ENCODE peak calls at places on chromosomes 11 and 22, in six cellular contexts. C, Q, Y, N, O and K are unnamed samples. For H3K4me1, the result is how much of the 10 kb centered on the place peaks cover.

GRCh38 chr11:86222081-86222480 is 22.5 kb upstream of the EED start:
- DNase-seq in C (no peak), Q (no peak), Y (no peak), N (no peak), O (no peak), K (no peak)

GRCh38 chr11:117220568-117220967 is 11.3 kb downstream of the PCSK7 start:
- DNase-seq in C (no peak), Q (no peak), Y (no peak), N (no peak), O (no peak), K (no peak)

GRCh38 chr11:112925516-112926310 is 35.5 kb upstream of the NCAM1 start:
- DNase-seq in C (no peak), Q (no peak), Y (no peak), N (no peak), O (no peak), K (peak)

GRCh38 chr11:60349990-60350389 is 22.9 kb downstream of the MS4A6E start:
- DNase-seq in C (no peak), Q (no peak), Y (no peak), N (no peak), O (no peak), K (no peak)

GRCh38 chr11:124946735-124947141 is 7.3 kb upstream of the CCDC15 start:
- DNase-seq in C (peak), Q (no peak), Y (no peak), N (no peak), O (no peak), K (peak)

GRCh38 chr11:110989734-110990133 is 255.8 kb upstream of the POU2AF2 start:
- DNase-seq in C (peak), Q (no peak), Y (no peak), N (no peak), O (no peak), K (peak)

GRCh38 chr22:19066531-19067271 is 55.5 kb downstream of the DGCR2 start:
- DNase-seq in C (peak), Q (no peak), Y (no peak), N (no peak), O (no peak), K (no peak)

GRCh38 chr22:39600491-39601179 is 30.1 kb downstream of the CACNA1I start:
- DNase-seq in C (no peak), Q (no peak), Y (no peak), N (no peak), O (no peak), K (no peak)

GRCh38 chr22:41968601-41969000 is 642 bp upstream of the SEPTIN3 start:
- DNase-seq in C (peak), Q (no peak), Y (no peak), N (no peak), O (no peak), K (peak)

GRCh38 chr22:19175602-19176174 is 2.8 kb downstream of the SLC25A1 start:
- DNase-seq in C (no peak), Q (no peak), Y (no peak), N (no peak), O (no peak), K (no peak)

GRCh38 chr22:50546326-50547230 is 879 bp downstream of the KLHDC7B start:
- DNase-seq in C (no peak), Q (no peak), Y (no peak), N (no peak), O (no peak), K (peak)

GRCh38 chr22:50544078-50544745 is 1.5 kb upstream of the KLHDC7B start:
- DNase-seq in C (peak), Q (peak), Y (peak), N (peak), O (peak), K (peak)

GRCh38 chr22:50547231-50547851 is 1.6 kb downstream of the KLHDC7B start:
- DNase-seq in C (no peak), Q (no peak), Y (no peak), N (no peak), O (no peak), K (no peak)

GRCh38 chr22:50544746-50545253 is 899 bp upstream of the KLHDC7B start:
- DNase-seq in C (no peak), Q (no peak), Y (no peak), N (no peak), O (no peak), K (no peak)

DNA sequence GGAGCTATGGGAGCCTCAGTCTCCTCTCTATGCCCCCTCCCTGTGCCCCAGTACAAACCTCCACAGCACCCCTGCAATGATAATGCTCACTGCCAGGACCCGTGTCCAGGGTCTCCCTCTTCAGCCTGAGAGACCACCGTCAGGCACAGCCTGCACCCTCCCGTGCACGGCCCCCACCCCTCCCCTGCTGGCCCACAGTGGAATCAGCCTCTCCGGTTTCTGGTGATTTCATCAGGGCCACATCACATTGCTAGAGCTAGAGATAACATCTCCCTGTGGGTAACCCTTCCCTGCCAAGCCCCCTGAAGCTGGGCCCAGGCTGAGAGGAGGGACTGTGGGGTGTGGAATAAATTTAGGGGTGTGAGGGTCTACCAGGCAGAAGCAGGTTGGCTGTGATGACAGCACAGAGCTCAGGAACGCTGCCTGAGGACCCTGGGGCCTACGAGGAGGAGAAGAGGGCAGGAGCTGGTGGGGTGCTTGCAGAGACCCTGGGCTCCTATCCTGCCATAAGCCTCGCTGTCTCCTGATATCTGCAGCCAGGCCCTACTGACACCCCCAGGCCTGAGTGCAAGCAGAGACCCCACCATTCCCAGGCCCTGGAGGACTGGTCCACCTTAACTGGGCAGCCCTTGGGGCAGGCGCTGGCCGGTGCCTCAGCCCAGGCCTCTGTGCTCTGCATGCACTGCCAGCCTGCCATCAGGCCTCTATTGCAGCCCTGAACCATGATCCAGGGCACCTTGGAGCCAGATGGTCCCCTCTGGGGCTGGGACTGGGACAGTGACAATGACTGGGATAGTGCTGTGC is at the start of gene KLHDC7B:
- DNase-seq in C (peak), Q (no peak), Y (no peak), N (peak), O (no peak), K (no peak)
- H4K8ac ChIP-seq in C (no peak), Q (no peak), Y (no peak), N (no peak), O (peak), K (no peak)

DNA sequence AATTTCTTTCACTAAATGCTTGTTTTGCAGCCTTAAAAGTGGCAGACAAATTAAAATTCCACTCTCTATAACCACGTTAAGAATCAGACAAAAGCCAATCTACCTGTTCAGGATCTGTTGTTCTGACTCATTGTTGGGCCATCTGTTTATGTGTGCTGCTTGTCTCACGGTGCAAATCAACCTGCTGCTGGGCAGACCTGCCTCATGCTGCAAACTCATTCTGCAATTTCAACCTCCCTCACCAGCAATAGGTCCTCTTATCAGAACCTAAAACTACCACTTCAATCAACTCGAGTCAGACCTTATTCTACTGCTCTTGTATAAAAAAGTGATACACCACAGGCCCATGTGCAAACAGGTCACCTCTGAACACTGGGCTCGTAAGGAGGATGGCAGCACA is 75.1 kb downstream of the LARGE2 start:
- DNase-seq in C (no peak), Q (no peak), Y (no peak), N (peak), O (no peak), K (peak)
- H3K4me1 ChIP-seq in C (under half), Q (under half), Y (under half), N (under half), O (under half), K (under half)

GRCh38 chr11:133581091-133581490 is 48.8 kb upstream of the OPCML start:
- DNase-seq in C (no peak), Q (no peak), Y (no peak), N (no peak), O (no peak), K (no peak)

GRCh38 chr11:133582731-133583130 is 50.4 kb upstream of the OPCML start:
- DNase-seq in C (no peak), Q (no peak), Y (no peak), N (no peak), O (no peak), K (no peak)

DNA sequence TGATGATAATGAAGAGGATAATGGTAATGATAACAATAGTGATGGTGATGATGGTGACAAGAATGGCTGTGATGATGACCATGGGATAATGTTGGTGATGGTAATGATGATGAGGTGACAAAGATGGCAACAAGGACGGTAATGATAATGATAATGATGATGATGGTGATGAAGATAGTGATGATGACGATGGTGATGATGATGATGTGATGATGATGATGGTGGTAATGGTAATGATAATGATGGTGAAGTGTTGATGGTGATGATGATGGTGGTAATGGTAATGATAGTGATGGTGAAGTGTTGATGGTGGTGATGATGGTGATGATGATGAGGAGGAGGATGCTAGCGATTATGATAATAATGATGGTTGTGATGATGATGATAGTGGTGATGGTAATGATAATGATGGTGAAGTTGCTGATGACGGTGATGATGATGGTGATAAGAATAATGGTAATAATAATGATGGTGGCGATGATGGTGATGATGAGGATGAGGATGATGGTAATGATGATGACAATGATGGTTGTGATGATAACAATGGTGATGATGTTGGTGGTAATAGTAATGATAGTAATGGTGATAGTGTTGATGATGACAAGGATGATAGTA is 54.7 kb upstream of the OPCML start:
- DNase-seq in C (no peak), Q (no peak), Y (no peak), N (no peak), O (no peak), K (no peak)
- H3K4me2 ChIP-seq in C (no peak), Q (no peak), Y (no peak), N (no peak), O (no peak), K (no peak)

GRCh38 chr11:46307369-46307768 is 29.9 kb downstream of the CREB3L1 start:
- DNase-seq in C (no peak), Q (no peak), Y (no peak), N (no peak), O (no peak), K (no peak)

GRCh38 chr11:46305295-46305694 is 27.8 kb downstream of the CREB3L1 start:
- DNase-seq in C (peak), Q (no peak), Y (no peak), N (no peak), O (no peak), K (peak)

GRCh38 chr11:46306296-46306853 is 28.9 kb downstream of the CREB3L1 start:
- DNase-seq in C (peak), Q (no peak), Y (no peak), N (peak), O (no peak), K (no peak)

GRCh38 chr11:46302866-46303265 is 25.4 kb downstream of the CREB3L1 start:
- DNase-seq in C (no peak), Q (no peak), Y (no peak), N (no peak), O (no peak), K (no peak)

DNA sequence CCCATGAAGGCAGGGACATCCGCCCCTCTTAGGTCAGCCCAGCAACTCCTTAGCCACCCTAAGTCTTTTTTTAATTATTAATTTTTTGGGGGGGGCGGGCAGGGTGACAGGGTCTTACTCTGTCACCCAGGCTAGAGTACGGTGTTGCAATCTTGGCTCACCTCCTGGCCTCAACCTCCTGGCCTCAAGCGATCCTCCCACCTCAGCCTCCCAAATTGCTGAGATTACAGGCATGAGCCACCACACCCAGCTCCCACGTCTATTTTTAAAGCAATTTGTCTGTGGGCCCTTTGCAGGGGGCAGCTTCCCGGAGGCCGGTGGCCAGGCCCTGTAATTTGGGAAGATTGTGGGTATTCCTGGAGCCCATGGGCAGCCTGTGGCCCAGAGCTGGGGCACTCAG is 27.1 kb downstream of the CREB3L1 start:
- DNase-seq in C (no peak), Q (no peak), Y (no peak), N (no peak), O (no peak), K (no peak)
- H4K8ac ChIP-seq in C (no peak), Q (no peak), Y (no peak), N (no peak), O (no peak), K (no peak)

GRCh38 chr22:36470994-36471331 is 10.5 kb downstream of the TXN2 start:
- DNase-seq in C (peak), Q (no peak), Y (no peak), N (no peak), O (no peak), K (peak)
- H3K4me1 ChIP-seq in C (under half), Q (under half), Y (under half), N (under half), O (under half), K (under half)